ENCODE peak calls at places on chromosomes 3 and 15, in four cellular contexts. E is activated CD8-positive, alpha-beta memory T cell treated with anti-CD3 and anti-CD28 coated beads for 1 hour; S is hippocampal formation; I is NCI-H1092. D is an unnamed sample.
A peak's percentile ranks its signal among the peaks of the same experiment; 100 is the strongest.

GRCh38 chr15:101446527-101447167 is 42.9 kb downstream of the PCSK6 start:
- DNase-seq in E (no peak), S (no peak), I (no peak), D (no peak)

GRCh38 chr3:46923559-46924350 is 46.2 kb downstream of the PTH1R start:
- DNase-seq in E (peak; percentile 21), S (no peak), I (no peak), D (no peak)

GRCh38 chr3:129343643-129344360 is 65.1 kb downstream of the HMCES start:
- DNase-seq in E (no peak), S (no peak), I (no peak), D (no peak)

GRCh38 chr15:50145451-50145872 is 26.4 kb upstream of the ATP8B4 start:
- DNase-seq in E (no peak), S (peak; percentile 74), I (peak; percentile 70), D (peak; percentile 6)

GRCh38 chr3:136749106-136749505 is 3.1 kb downstream of the STAG1 start:
- DNase-seq in E (no peak), S (no peak), I (no peak), D (no peak)

GRCh38 chr15:66452421-66452820 is 45.1 kb downstream of the SNAPC5 start:
- DNase-seq in E (no peak), S (no peak), I (no peak), D (peak; percentile 17)

GRCh38 chr3:194308635-194309213 is 42.4 kb downstream of the CPN2 start:
- DNase-seq in E (no peak), S (no peak), I (no peak), D (no peak)

GRCh38 chr3:25182794-25183193 is 245.3 kb upstream of the RARB start:
- DNase-seq in E (no peak), S (no peak), I (no peak), D (no peak)

GRCh38 chr15:95368211-95368610 is 962.3 kb upstream of the NR2F2 start:
- DNase-seq in E (no peak), S (no peak), I (no peak), D (no peak)

GRCh38 chr3:10570196-10570946 is 65.0 kb upstream of the ATP2B2 start:
- DNase-seq in E (no peak), S (no peak), I (no peak), D (no peak)

GRCh38 chr15:58513681-58514336 is 82.0 kb downstream of the LIPC start:
- DNase-seq in E (no peak), S (no peak), I (peak; percentile 10), D (no peak)

GRCh38 chr15:79595995-79596622 is 164.0 kb downstream of the MINAR1 start:
- DNase-seq in E (no peak), S (no peak), I (peak; percentile 79), D (peak; percentile 35)

GRCh38 chr15:38508647-38509046 is 54.7 kb downstream of the FAM98B start:
- DNase-seq in E (no peak), S (no peak), I (no peak), D (no peak)

GRCh38 chr3:42823351-42823750 is 14.1 kb downstream of the ACKR2 start:
- DNase-seq in E (no peak), S (no peak), I (no peak), D (no peak)

GRCh38 chr15:93861413-93861812 is 369.9 kb upstream of the MCTP2 start:
- DNase-seq in E (no peak), S (no peak), I (no peak), D (no peak)

GRCh38 chr15:60507596-60508424 is 28.9 kb upstream of the ICE2 start:
- DNase-seq in E (no peak), S (peak; percentile 63), I (no peak), D (peak; percentile 3)

GRCh38 chr15:89335289-89336041 is 841 bp upstream of the POLG start:
- DNase-seq in E (no peak), S (peak; percentile 76), I (no peak), D (peak; percentile 61)

GRCh38 chr15:94263341-94264273 is 32.2 kb downstream of the MCTP2 start:
- DNase-seq in E (no peak), S (no peak), I (no peak), D (no peak)

GRCh38 chr15:63514533-63514943 is 10.1 kb downstream of the USP3 start:
- DNase-seq in E (no peak), S (no peak), I (no peak), D (no peak)

GRCh38 chr3:71504250-71505036 is 79.1 kb downstream of the FOXP1 start:
- DNase-seq in E (no peak), S (no peak), I (no peak), D (no peak)

GRCh38 chr15:50210462-50211264 is 28.7 kb downstream of the SLC27A2 start:
- DNase-seq in E (no peak), S (no peak), I (no peak), D (no peak)

GRCh38 chr15:89768071-89768500 is 8.0 kb upstream of the MESP2 start:
- DNase-seq in E (no peak), S (no peak), I (no peak), D (no peak)

GRCh38 chr3:150371741-150372254 is 36.3 kb upstream of the TSC22D2 start:
- DNase-seq in E (no peak), S (no peak), I (no peak), D (peak; percentile 23)

GRCh38 chr3:52470920-52471319 is 15.5 kb downstream of the NISCH start:
- DNase-seq in E (no peak), S (no peak), I (no peak), D (no peak)

GRCh38 chr3:38482951-38483350 is 13.2 kb upstream of the EXOG start:
- DNase-seq in E (no peak), S (no peak), I (no peak), D (no peak)

GRCh38 chr15:44317423-44317822 is 28.9 kb downstream of the GOLM2 start:
- DNase-seq in E (no peak), S (no peak), I (no peak), D (no peak)

GRCh38 chr3:168517514-168518071 is 421.9 kb upstream of the GOLIM4 start:
- DNase-seq in E (no peak), S (no peak), I (no peak), D (no peak)

GRCh38 chr3:182092662-182093262 is 381.0 kb downstream of the SOX2 start:
- DNase-seq in E (no peak), S (peak; percentile 70), I (peak; percentile 13), D (peak; percentile 91)

GRCh38 chr3:111521881-111522280 is 20.1 kb upstream of the CD96 start:
- DNase-seq in E (no peak), S (no peak), I (no peak), D (no peak)

GRCh38 chr3:72234394-72234793 is 449.4 kb upstream of the PROK2 start:
- DNase-seq in E (no peak), S (no peak), I (no peak), D (no peak)

GRCh38 chr3:27312044-27312668 is 57.0 kb downstream of the NEK10 start:
- DNase-seq in E (no peak), S (peak; percentile 54), I (no peak), D (peak; percentile 21)

GRCh38 chr3:179528786-179529185 is 33.9 kb upstream of the ACTL6A start:
- DNase-seq in E (no peak), S (no peak), I (no peak), D (no peak)

D was measured in DMS 273 treated with DMSO at 0.1 percent for 48 hours.